ENCODE peak calls at places on chromosomes 16 and 17, in seven cellular contexts. F, J, U, Y, Q, H and K are unnamed samples.

GRCh38 chr17:75610103-75610984 is 22.7 kb downstream of the MYO15B start:
- DNase-seq in F (peak), J (no peak), U (no peak), Y (no peak), Q (peak), H (no peak), K (peak)

GRCh38 chr17:20278805-20279204 is 188.5 kb downstream of the LGALS9B start:
- DNase-seq in F (no peak), J (no peak), U (no peak), Y (no peak), Q (no peak), H (no peak), K (no peak)

GRCh38 chr16:88196471-88197400 is 186.0 kb upstream of the ZNF469 start:
- DNase-seq in F (no peak), J (no peak), U (no peak), Y (no peak), Q (no peak), H (no peak), K (no peak)

GRCh38 chr17:64262422-64263260 is at the start of gene TEX2:
- DNase-seq in F (peak), J (peak), U (peak), Y (peak), Q (peak), H (peak), K (peak)

GRCh38 chr17:55567240-55568216 is 56.3 kb upstream of the SMIM36 start:
- DNase-seq in F (no peak), J (no peak), U (no peak), Y (no peak), Q (no peak), H (no peak), K (no peak)

GRCh38 chr16:89570342-89570923 is 5.1 kb upstream of the CPNE7 start:
- DNase-seq in F (no peak), J (no peak), U (no peak), Y (no peak), Q (no peak), H (no peak), K (no peak)

GRCh38 chr16:1288813-1289479 is 20.5 kb upstream of the UBE2I start:
- DNase-seq in F (no peak), J (peak), U (no peak), Y (no peak), Q (no peak), H (no peak), K (no peak)

GRCh38 chr17:9279911-9280310 is 258.6 kb downstream of the NTN1 start:
- DNase-seq in F (no peak), J (no peak), U (no peak), Y (no peak), Q (no peak), H (no peak), K (no peak)

GRCh38 chr16:4561565-4561964 is 5.4 kb downstream of the C16orf96 start:
- DNase-seq in F (no peak), J (no peak), U (no peak), Y (peak), Q (no peak), H (no peak), K (no peak)

GRCh38 chr17:71921726-71922320 is 199.0 kb upstream of the SOX9 start:
- DNase-seq in F (no peak), J (no peak), U (no peak), Y (no peak), Q (no peak), H (no peak), K (no peak)

GRCh38 chr16:83967838-83968482 is at the start of gene NECAB2:
- DNase-seq in F (peak), J (peak), U (no peak), Y (peak), Q (no peak), H (peak), K (no peak)

GRCh38 chr17:63426917-63427308 is 19.2 kb downstream of the CYB561 start:
- DNase-seq in F (no peak), J (no peak), U (no peak), Y (no peak), Q (no peak), H (no peak), K (no peak)

GRCh38 chr17:20284018-20284417 is 183.3 kb downstream of the LGALS9B start:
- DNase-seq in F (no peak), J (no peak), U (no peak), Y (no peak), Q (no peak), H (no peak), K (no peak)

GRCh38 chr16:46757339-46758050 is 9.4 kb upstream of the MYLK3 start:
- DNase-seq in F (peak), J (no peak), U (no peak), Y (no peak), Q (no peak), H (no peak), K (no peak)

GRCh38 chr17:58786586-58787295 is 31.1 kb downstream of the PPM1E start:
- DNase-seq in F (no peak), J (no peak), U (no peak), Y (no peak), Q (no peak), H (no peak), K (no peak)

GRCh38 chr16:48745541-48745940 is 135.6 kb upstream of the N4BP1 start:
- DNase-seq in F (no peak), J (no peak), U (no peak), Y (no peak), Q (no peak), H (no peak), K (no peak)

DNA sequence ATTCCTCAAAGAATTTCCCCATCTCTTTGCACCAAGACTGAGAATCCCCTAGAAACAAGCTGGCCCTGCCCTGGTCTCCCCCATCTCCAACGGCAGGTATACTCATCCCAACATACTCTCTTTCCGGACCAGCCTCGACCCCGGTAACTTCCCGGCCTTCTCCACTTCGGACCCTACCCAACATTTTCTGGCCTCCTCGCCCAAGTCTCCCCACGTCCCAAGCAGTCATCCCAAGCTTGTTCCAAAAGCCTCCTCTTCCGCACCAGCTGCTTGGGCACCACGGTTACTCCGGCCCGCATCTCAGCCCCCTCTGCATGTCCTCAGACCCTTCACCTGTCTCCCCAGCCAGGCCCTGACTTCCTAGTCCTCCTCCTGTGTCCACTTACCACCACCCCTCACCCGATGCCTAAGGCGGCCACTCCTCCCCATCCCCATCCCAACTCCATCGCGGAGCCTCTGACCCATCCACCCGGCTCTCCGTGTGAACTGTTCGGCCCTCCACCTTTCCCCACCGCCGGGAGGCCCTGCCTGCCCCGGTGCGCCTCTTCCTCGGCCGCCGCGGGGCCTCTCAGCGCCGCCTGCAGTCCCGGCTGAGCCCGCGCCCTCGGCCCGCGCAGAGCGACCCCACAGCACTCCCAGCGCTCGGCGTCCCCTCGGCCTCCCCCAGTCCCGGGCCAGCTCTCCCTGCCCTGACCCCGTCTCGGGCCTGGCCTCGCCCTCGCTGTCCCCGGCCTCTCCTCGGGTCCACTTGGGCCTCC is 993 bp downstream of the PITPNA start:
- DNase-seq in F (peak), J (peak), U (no peak), Y (peak), Q (no peak), H (peak), K (peak)
- TF ChIP-seq CTCF in F (peak), J (no peak), U (no peak), Y (peak), Q (no peak), H (peak), K (no peak)

GRCh38 chr17:56751145-56751743 is 82.5 kb downstream of the C17orf67 start:
- DNase-seq in F (no peak), J (no peak), U (no peak), Y (no peak), Q (no peak), H (no peak), K (no peak)
- TF ChIP-seq CTCF in F (no peak), J (no peak), U (no peak), Y (no peak), Q (no peak), H (no peak), K (no peak)

GRCh38 chr17:80476877-80477646 is 655 bp upstream of the NPTX1 start:
- DNase-seq in F (no peak), J (no peak), U (no peak), Y (no peak), Q (no peak), H (no peak), K (no peak)
- TF ChIP-seq CTCF in F (no peak), J (no peak), U (no peak), Y (no peak), Q (no peak), H (no peak), K (no peak)

GRCh38 chr16:5736209-5736608 is 638.6 kb upstream of the EEF2KMT start:
- DNase-seq in F (no peak), J (no peak), U (no peak), Y (no peak), Q (no peak), H (no peak), K (no peak)

GRCh38 chr16:5730783-5731182 is 633.2 kb upstream of the EEF2KMT start:
- DNase-seq in F (no peak), J (no peak), U (no peak), Y (no peak), Q (no peak), H (no peak), K (no peak)

GRCh38 chr16:5738586-5738985 is 641.0 kb upstream of the EEF2KMT start:
- DNase-seq in F (no peak), J (no peak), U (no peak), Y (no peak), Q (no peak), H (no peak), K (no peak)

DNA sequence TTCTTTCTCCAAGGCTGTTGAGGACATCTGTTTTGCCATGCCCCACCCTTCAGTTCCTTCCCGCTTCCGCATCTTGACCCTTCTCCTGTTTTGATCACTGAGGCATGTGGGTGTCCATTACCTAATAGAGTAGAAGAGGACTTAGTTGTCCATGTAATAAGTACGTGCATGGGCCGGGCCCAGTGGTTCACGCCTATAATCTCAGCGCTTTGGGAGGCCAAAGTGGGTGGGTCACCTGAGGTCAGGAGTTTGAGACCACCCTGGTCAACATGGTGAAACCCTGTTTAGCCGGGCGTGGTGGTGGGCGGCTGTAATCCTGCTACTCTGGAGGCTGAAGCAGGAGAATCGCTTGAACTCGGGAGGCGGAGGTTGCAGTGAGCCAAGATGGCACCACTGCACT is 637.8 kb upstream of the EEF2KMT start:
- DNase-seq in F (no peak), J (no peak), U (no peak), Y (no peak), Q (no peak), H (no peak), K (no peak)
- TF ChIP-seq CTCF in F (no peak), J (no peak), U (no peak), Y (no peak), Q (no peak), H (no peak), K (no peak)

GRCh38 chr16:3401719-3402397 is 843 bp downstream of the ZNF174 start:
- DNase-seq in F (no peak), J (peak), U (no peak), Y (peak), Q (no peak), H (no peak), K (no peak)

GRCh38 chr16:3400446-3400778 is 392 bp downstream of the ZSCAN32 start:
- DNase-seq in F (no peak), J (no peak), U (no peak), Y (no peak), Q (no peak), H (no peak), K (no peak)

DNA sequence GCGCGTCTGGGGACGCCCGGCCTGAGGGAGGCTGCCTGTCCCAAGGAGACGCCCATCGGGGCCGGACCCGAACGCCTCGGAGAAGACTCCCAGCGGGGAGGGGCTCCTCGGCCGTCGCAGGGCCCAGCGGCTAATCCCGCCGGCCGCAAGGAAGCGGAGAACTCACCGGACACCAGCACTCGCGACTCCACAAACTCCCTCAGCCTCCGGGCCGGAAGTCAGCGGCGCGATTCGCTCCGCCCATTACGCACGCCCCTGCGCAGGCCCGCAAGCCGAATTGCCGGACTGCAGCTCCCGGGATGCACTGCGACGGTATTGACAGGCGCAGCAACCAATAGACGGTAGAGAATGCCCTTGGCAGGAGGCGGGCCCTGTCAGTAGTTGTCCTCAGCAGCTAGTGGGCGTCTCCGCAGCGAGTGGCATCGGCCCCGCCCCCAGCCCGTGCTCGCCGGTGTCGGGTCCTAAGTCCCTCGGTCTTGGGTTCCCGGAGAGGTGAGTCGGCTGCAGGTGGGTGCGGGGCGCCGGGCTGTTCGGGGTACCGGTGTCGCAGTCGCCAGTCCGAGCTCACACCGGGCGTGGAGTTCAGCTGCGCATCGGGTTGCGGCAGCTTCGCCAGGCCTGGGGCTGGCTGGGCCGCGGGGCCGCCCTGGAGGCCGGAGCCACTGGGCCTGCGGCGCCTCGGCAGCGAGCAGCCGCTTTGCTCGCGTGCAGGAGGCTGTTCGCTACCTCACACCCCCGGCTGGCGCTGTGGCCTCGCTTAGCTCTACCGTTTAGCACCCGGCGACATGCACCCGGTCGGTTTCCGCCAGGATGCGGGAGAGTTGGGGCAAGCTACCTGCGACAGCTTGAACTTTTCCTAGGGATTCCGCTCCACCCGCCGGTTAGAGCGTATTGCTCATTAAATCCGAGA is at the start of the genes ZNF174 and ZSCAN32:
- DNase-seq in F (peak), J (peak), U (peak), Y (peak), Q (peak), H (peak), K (peak)
- TF ChIP-seq CTCF in F (no peak), J (no peak), U (no peak), Y (no peak), Q (no peak), H (no peak), K (no peak)

DNA sequence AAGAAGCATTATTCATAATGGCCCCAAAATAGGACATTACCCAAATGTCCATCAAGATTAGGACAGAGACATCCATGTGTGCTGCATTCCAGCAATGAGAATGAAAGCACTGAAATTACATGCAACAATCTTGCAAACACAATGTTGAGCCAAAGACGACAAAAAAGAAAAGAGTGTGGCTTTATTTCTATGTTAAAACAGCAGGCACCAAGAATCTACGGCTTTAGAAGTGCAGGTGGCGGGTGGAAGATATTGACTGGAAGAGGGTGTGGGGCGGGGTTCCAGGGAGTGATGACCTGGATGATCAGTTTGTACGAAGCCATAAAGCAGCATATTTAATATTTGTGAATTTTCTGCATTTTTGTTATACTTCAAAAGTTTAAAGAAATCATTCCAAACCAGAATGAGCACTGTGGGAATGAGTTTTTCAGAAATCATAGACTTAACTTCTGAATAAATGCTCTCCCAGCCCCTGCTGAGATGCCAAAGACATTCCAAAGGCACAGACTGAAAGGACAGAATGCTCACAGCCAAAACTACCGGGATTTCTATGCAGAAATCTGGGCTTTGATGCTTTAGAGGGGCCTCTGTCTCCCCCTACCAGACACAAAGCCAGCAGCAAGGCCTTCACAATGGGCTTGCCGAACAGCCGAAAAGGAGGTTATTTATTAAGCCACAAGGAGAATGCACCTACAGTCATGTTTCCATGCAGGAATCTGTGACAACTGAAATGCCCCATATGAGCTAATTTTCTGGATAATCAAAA is 361.6 kb downstream of the GRIN2A start:
- DNase-seq in F (no peak), J (peak), U (no peak), Y (peak), Q (no peak), H (peak), K (no peak)
- TF ChIP-seq CTCF in F (no peak), J (no peak), U (no peak), Y (peak), Q (no peak), H (peak), K (no peak)